ENCODE peak calls at places on chromosomes 3 and 15, in nine cellular contexts. C is fibroblast of lung, G is ovary, E is adrenal gland, V is omental fat pad, M is choroid plexus epithelial cell, Z is BJ, L is tibial nerve, U is AG04450. P is an unnamed sample.

GRCh38 chr3:144921710-144922109 is 950.1 kb downstream of the DIPK2A start:
- DNase-seq in C (no peak), G (no peak), E (no peak), V (no peak), M (no peak), Z (no peak), L (no peak), U (no peak), P (no peak)

GRCh38 chr15:33398555-33398954 is 87.8 kb downstream of the RYR3 start:
- DNase-seq in C (no peak), G (no peak), E (no peak), V (no peak), M (no peak), Z (no peak), L (no peak), U (no peak), P (no peak)

GRCh38 chr3:187019542-187020072 is 89.3 kb downstream of the ST6GAL1 start:
- DNase-seq in C (no peak), G (no peak), E (no peak), V (no peak), M (no peak), Z (no peak), L (no peak), U (no peak), P (no peak)

GRCh38 chr15:35874260-35874905 is 328.4 kb upstream of the DPH6 start:
- DNase-seq in C (peak), G (no peak), E (no peak), V (no peak), M (peak), Z (peak), L (peak), U (peak), P (no peak)

GRCh38 chr3:53342353-53342752 is 5.0 kb downstream of the DCP1A start:
- DNase-seq in C (peak), G (no peak), E (peak), V (no peak), M (peak), Z (no peak), L (no peak), U (no peak), P (no peak)

GRCh38 chr15:78933187-78934062 is 11.4 kb downstream of the CTSH start:
- DNase-seq in C (no peak), G (no peak), E (no peak), V (no peak), M (peak), Z (no peak), L (no peak), U (no peak), P (no peak)

GRCh38 chr15:74318376-74319137 is 48.9 kb downstream of the CYP11A1 start:
- DNase-seq in C (no peak), G (no peak), E (no peak), V (no peak), M (peak), Z (no peak), L (no peak), U (no peak), P (no peak)

GRCh38 chr3:137988982-137989381 is 21.0 kb upstream of the CLDN18 start:
- DNase-seq in C (no peak), G (no peak), E (no peak), V (no peak), M (no peak), Z (no peak), L (no peak), U (no peak), P (no peak)

GRCh38 chr3:131125684-131126083 is 99.0 kb downstream of the NEK11 start:
- DNase-seq in C (no peak), G (no peak), E (no peak), V (no peak), M (no peak), Z (no peak), L (no peak), U (no peak), P (no peak)

GRCh38 chr3:153162513-153163348 is 705 bp downstream of the RAP2B start:
- DNase-seq in C (peak), G (peak), E (peak), V (no peak), M (peak), Z (no peak), L (peak), U (no peak), P (peak)

GRCh38 chr15:92882697-92883642 is 17.2 kb upstream of the CHD2 start:
- DNase-seq in C (no peak), G (peak), E (peak), V (no peak), M (no peak), Z (no peak), L (peak), U (no peak), P (no peak)

GRCh38 chr15:74787251-74788041 is 5.6 kb downstream of the CSK start:
- DNase-seq in C (peak), G (no peak), E (peak), V (no peak), M (peak), Z (no peak), L (peak), U (peak), P (no peak)

GRCh38 chr3:37243811-37244748 is 69.7 kb upstream of the LRRFIP2 start:
- DNase-seq in C (peak), G (peak), E (peak), V (peak), M (peak), Z (peak), L (peak), U (no peak), P (peak)

GRCh38 chr3:12755754-12756153 is 3.3 kb downstream of the TMEM40 start:
- DNase-seq in C (no peak), G (no peak), E (no peak), V (no peak), M (no peak), Z (no peak), L (no peak), U (no peak), P (no peak)

GRCh38 chr3:167740961-167741587 is 5.6 kb downstream of the SERPINI1 start:
- DNase-seq in C (peak), G (no peak), E (peak), V (no peak), M (peak), Z (no peak), L (no peak), U (no peak), P (no peak)
- TF ChIP-seq CTCF in C (peak), G (no peak), E (no peak), V (no peak), M (peak), Z (peak), L (no peak), U (peak), P (no peak)

GRCh38 chr15:76337047-76337738 is 620 bp downstream of the ISL2 start:
- DNase-seq in C (no peak), G (no peak), E (no peak), V (no peak), M (no peak), Z (no peak), L (no peak), U (no peak), P (no peak)
- TF ChIP-seq CTCF in C (no peak), G (no peak), E (no peak), V (no peak), M (no peak), Z (no peak), L (no peak), U (no peak), P (no peak)

GRCh38 chr3:108455212-108455705 is 55.1 kb downstream of the MYH15 start:
- DNase-seq in C (peak), G (no peak), E (no peak), V (no peak), M (no peak), Z (no peak), L (no peak), U (no peak), P (no peak)
- TF ChIP-seq CTCF in C (no peak), G (no peak), E (no peak), V (no peak), M (no peak), Z (no peak), L (no peak), U (no peak), P (no peak)

DNA sequence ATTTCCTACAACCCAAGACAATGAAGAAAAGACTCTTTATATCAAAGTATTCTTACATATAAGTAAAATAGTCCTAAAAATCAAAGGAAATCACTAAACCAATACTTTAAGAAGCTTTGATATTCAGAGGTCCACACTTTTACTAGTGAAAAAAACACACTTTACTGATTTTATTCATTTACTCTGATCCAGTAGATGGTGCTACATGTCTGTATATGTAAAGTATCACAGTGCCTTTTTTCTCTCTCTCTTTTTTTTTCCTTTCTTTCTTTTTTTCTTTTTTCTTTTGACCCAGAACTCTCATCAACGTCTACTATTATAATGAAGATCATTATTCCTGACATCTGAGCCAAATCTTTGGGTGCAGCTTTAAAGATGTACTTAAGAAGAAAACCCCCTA is 10.8 kb upstream of the CCDC39 start:
- DNase-seq in C (no peak), G (no peak), E (no peak), V (no peak), M (peak), Z (no peak), L (no peak), U (no peak), P (no peak)
- TF ChIP-seq CTCF in C (no peak), G (no peak), E (no peak), V (no peak), M (no peak), Z (no peak), L (no peak), U (no peak), P (no peak)

GRCh38 chr15:43939070-43939469 is 112.3 kb downstream of the WDR76 start:
- DNase-seq in C (no peak), G (no peak), E (no peak), V (no peak), M (peak), Z (no peak), L (no peak), U (no peak), P (no peak)
- TF ChIP-seq CTCF in C (peak), G (no peak), E (peak), V (no peak), M (peak), Z (peak), L (no peak), U (peak), P (no peak)

DNA sequence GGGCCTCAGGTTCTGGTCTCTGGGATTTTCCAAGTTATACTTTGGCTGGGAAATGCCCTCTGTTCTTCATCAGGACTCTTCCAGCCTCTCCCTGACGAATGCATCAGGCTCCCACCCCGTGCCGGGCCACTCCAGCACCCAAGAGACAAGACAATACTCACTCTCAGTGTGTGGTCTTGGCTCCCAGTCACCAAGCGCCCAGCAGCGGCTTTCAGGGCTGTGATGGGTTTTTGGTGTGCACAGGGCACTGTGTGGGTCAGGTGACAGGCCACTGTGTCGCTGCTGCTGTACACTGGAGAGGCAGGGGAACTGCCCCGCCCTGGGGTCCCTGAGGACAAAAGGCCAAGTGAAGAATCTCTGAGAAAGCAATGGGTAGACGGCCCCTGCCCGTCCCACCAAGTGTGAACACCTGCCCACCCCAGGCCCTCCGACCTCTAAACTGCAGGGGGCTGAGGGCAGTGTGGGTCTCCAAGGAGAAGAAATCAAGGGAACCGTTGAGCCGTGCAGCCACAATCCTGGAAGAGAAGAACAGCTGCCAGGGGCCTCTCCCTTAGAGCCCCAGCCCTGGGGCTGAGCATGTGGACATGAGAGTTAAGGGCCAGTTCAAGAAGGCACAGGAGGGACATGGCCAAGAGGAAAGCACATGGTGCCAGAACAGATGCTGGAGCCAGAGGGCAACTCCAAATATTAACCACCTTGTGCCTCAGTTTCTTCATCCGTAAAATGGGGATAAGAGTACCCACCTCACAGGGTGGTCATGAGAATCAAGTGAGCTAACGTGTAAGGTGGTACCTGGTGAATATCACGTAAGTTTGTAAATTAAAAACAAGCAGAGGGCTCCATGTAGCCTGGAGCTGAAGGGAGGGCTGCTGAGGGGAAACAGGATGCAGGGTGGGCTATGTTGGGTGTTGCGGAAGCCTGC is 34.1 kb downstream of the PTPN23 start:
- DNase-seq in C (no peak), G (no peak), E (no peak), V (no peak), M (no peak), Z (no peak), L (no peak), U (no peak), P (no peak)
- TF ChIP-seq CTCF in C (no peak), G (no peak), E (no peak), V (no peak), M (no peak), Z (no peak), L (no peak), U (no peak), P (no peak)

P was measured in mesothelial cell of epicardium.